ENCODE peak calls at places on chromosome 19, in four cellular contexts. A is PC-3, Z is K562, C is fibroblast of lung. F is an unnamed sample.
A peak's percentile ranks its signal among the peaks of the same experiment; 100 is the strongest.

GRCh38 chr19:16121967-16122366 is 10.3 kb downstream of the RAB8A start:
- DNase-seq in A (no peak), Z (no peak), C (no peak), F (no peak)

GRCh38 chr19:40982594-40983101 is 8.4 kb upstream of the CYP2B6 start:
- DNase-seq in A (peak; percentile 32), Z (no peak), C (peak; percentile 1), F (peak; percentile 85)

GRCh38 chr19:7000816-7001215 is 20.4 kb downstream of the MBD3L2B start:
- DNase-seq in A (no peak), Z (no peak), C (no peak), F (no peak)

GRCh38 chr19:48630289-48631036 is 6.7 kb downstream of the DBP start:
- DNase-seq in A (no peak), Z (no peak), C (peak; percentile 68), F (peak; percentile 90)

GRCh38 chr19:48474084-48474592 is 5.0 kb downstream of the CYTH2 start:
- DNase-seq in A (no peak), Z (no peak), C (no peak), F (no peak)

GRCh38 chr19:50890422-50891252 is 17.4 kb downstream of the KLK2 start:
- DNase-seq in A (peak; percentile 92), Z (no peak), C (no peak), F (no peak)

GRCh38 chr19:56099638-56100539 is 21.2 kb downstream of the ZNF787 start:
- DNase-seq in A (no peak), Z (no peak), C (no peak), F (no peak)

GRCh38 chr19:57241181-57241580 is 749 bp downstream of the ZNF805 start:
- DNase-seq in A (no peak), Z (no peak), C (peak; percentile 32), F (peak; percentile 39)

GRCh38 chr19:27974082-27974513 is 1238.9 kb downstream of the UQCRFS1 start:
- DNase-seq in A (peak; percentile 7), Z (peak; percentile 26), C (no peak), F (peak; percentile 83)

GRCh38 chr19:38698225-38699026 is 45.8 kb downstream of the CAPN12 start:
- DNase-seq in A (no peak), Z (no peak), C (no peak), F (no peak)

GRCh38 chr19:49133621-49134454 is 14.5 kb downstream of the PPFIA3 start:
- DNase-seq in A (no peak), Z (peak; percentile 70), C (peak; percentile 63), F (peak; percentile 95)

GRCh38 chr19:54523403-54523802 is 20.8 kb downstream of the LAIR2 start:
- DNase-seq in A (peak; percentile 88), Z (no peak), C (no peak), F (no peak)

GRCh38 chr19:42601811-42602443 is 7.2 kb upstream of the CEACAM8 start:
- DNase-seq in A (peak; percentile 44), Z (peak; percentile 39), C (peak; percentile 4), F (peak; percentile 87)

GRCh38 chr19:20840371-20840770 is 64.3 kb downstream of the ZNF66 start:
- DNase-seq in A (peak; percentile 82), Z (no peak), C (no peak), F (no peak)

GRCh38 chr19:49142866-49143335 is 12.3 kb downstream of the HRC start:
- DNase-seq in A (peak; percentile 88), Z (peak; percentile 77), C (peak; percentile 87), F (peak; percentile 98)

GRCh38 chr19:28883241-28883693 is 329.7 kb downstream of the UQCRFS1 start:
- DNase-seq in A (no peak), Z (no peak), C (peak; percentile 27), F (peak; percentile 65)

GRCh38 chr19:7515091-7515470 is 822 bp upstream of the ZNF358 start:
- DNase-seq in A (no peak), Z (no peak), C (peak; percentile 82), F (no peak)

GRCh38 chr19:12924621-12925310 is 5.7 kb upstream of the SYCE2 start:
- DNase-seq in A (no peak), Z (no peak), C (no peak), F (no peak)

GRCh38 chr19:34345934-34346333 is 19.1 kb upstream of the GPI start:
- DNase-seq in A (peak; percentile 81), Z (peak; percentile 90), C (peak; percentile 63), F (peak; percentile 93)

GRCh38 chr19:32896516-32897214 is 27.1 kb upstream of the SLC7A9 start:
- DNase-seq in A (no peak), Z (no peak), C (peak; percentile 21), F (no peak)

GRCh38 chr19:28242317-28242927 is 970.5 kb downstream of the UQCRFS1 start:
- DNase-seq in A (no peak), Z (peak; percentile 77), C (peak; percentile 1), F (peak; percentile 81)

GRCh38 chr19:14031719-14032480 is at the start of gene IL27RA:
- DNase-seq in A (peak; percentile 63), Z (peak; percentile 80), C (peak; percentile 30), F (peak; percentile 88)

GRCh38 chr19:1430201-1430621 is 8.0 kb upstream of the RPS15 start:
- DNase-seq in A (no peak), Z (no peak), C (no peak), F (no peak)

GRCh38 chr19:48815870-48816501 is 5.2 kb upstream of the BCAT2 start:
- DNase-seq in A (no peak), Z (no peak), C (no peak), F (no peak)

GRCh38 chr19:49213791-49214190 is 56.2 kb downstream of the TRPM4 start:
- DNase-seq in A (peak; percentile 21), Z (peak; percentile 86), C (no peak), F (peak; percentile 77)

GRCh38 chr19:13427273-13428051 is 78.8 kb downstream of the CACNA1A start:
- DNase-seq in A (no peak), Z (no peak), C (no peak), F (no peak)

GRCh38 chr19:43699506-43700367 is 16.1 kb upstream of the IRGC start:
- DNase-seq in A (no peak), Z (no peak), C (peak; percentile 52), F (peak; percentile 91)

GRCh38 chr19:17424743-17425365 is 5.0 kb downstream of the MVB12A start:
- DNase-seq in A (peak; percentile 25), Z (peak; percentile 96), C (no peak), F (peak; percentile 96)

GRCh38 chr19:16875584-16876555 is 12.9 kb upstream of the F2RL3 start:
- DNase-seq in A (no peak), Z (no peak), C (no peak), F (no peak)

GRCh38 chr19:20660473-20660872 is 898 bp downstream of the ZNF626 start:
- DNase-seq in A (no peak), Z (no peak), C (peak; percentile 19), F (peak; percentile 63)

GRCh38 chr19:35216833-35217707 is 11.5 kb downstream of the FAM187B start:
- DNase-seq in A (peak; percentile 15), Z (no peak), C (no peak), F (peak; percentile 68)

GRCh38 chr19:3949294-3949693 is 16.4 kb downstream of the NMRK2 start:
- DNase-seq in A (no peak), Z (no peak), C (no peak), F (peak; percentile 51)

GRCh38 chr19:3950871-3951861 is 18.3 kb downstream of the NMRK2 start:
- DNase-seq in A (no peak), Z (peak; percentile 81), C (peak; percentile 9), F (peak; percentile 62)

GRCh38 chr19:3945838-3946237 is 13.0 kb downstream of the NMRK2 start:
- DNase-seq in A (no peak), Z (no peak), C (peak; percentile 16), F (no peak)

GRCh38 chr19:3954107-3954506 is 16.8 kb downstream of the DAPK3 start:
- DNase-seq in A (no peak), Z (no peak), C (no peak), F (peak; percentile 64)

GRCh38 chr19:3949997-3950859 is 17.4 kb downstream of the NMRK2 start:
- DNase-seq in A (no peak), Z (peak; percentile 61), C (no peak), F (peak; percentile 48)
- H3K4me3 ChIP-seq in A (no peak overlapping the region), Z (no peak overlapping the region), C (no peak overlapping the region), F (no peak overlapping the region)

GRCh38 chr19:5896365-5897076 is 7.1 kb downstream of the NDUFA11 start:
- DNase-seq in A (no peak), Z (no peak), C (no peak), F (no peak)

GRCh38 chr19:5895890-5896289 is 7.7 kb downstream of the NDUFA11 start:
- DNase-seq in A (no peak), Z (no peak), C (no peak), F (no peak)

GRCh38 chr19:5899728-5900526 is 3.7 kb downstream of the NDUFA11 start:
- DNase-seq in A (no peak), Z (no peak), C (no peak), F (no peak)

GRCh38 chr19:5895409-5895808 is 8.2 kb downstream of the NDUFA11 start:
- DNase-seq in A (no peak), Z (no peak), C (no peak), F (no peak)

DNA sequence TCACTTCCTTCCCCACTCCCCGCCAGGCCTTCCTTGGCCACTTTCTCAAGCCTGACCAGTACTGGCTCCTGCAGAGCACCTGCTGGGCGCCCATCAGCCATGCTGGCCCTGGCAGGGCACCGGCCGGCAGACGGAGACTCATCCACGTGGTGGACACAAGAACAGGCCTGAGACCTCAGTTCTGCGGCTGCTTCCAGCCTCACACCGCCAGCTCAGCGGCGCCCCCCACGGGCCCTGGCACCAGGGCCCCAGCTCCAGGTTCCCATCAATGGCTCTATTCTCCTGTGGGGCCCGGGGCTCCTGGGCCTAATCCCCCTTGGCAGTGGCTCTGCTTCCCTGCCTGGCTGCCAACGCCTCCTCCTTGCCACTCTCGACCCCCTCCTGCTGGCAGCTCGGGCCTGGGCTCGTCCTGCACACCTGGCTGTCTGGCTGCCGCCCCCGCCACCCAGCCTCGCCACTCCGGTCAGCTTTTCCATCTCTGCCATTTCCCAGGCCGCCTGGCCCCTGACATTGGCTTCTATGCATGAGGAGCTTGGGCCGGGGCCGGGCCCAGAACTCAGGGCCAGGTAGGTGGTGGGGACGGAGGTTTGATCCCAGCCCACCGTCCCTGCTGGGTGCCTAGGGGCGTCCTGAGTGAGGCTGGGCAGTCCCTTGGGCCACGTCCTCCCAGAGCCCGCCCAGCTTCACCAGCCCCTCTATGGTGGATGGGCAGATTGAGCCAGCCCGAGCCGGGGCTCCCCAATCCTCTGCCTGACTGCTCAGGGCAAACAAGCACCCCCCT is 6.2 kb downstream of the NDUFA11 start:
- DNase-seq in A (no peak), Z (no peak), C (no peak), F (peak; percentile 76)
- H3K9ac ChIP-seq in A (no peak overlapping the region), Z (peak overlapping the region; percentile 5), C (no peak overlapping the region), F (no peak overlapping the region)

GRCh38 chr19:8832132-8833021 is at the start of the genes MBD3L1 and ZNF558:
- DNase-seq in A (peak; percentile 98), Z (peak; percentile 99), C (peak; percentile 99), F (peak; percentile 94)

GRCh38 chr19:8835877-8836276 is 3.7 kb downstream of the MBD3L1 start:
- DNase-seq in A (no peak), Z (no peak), C (no peak), F (no peak)

GRCh38 chr19:8835446-8835845 is 3.3 kb downstream of the MBD3L1 start:
- DNase-seq in A (no peak), Z (no peak), C (no peak), F (no peak)

GRCh38 chr19:8831373-8831772 is 731 bp downstream of the ZNF558 start:
- DNase-seq in A (no peak), Z (no peak), C (no peak), F (no peak)

DNA sequence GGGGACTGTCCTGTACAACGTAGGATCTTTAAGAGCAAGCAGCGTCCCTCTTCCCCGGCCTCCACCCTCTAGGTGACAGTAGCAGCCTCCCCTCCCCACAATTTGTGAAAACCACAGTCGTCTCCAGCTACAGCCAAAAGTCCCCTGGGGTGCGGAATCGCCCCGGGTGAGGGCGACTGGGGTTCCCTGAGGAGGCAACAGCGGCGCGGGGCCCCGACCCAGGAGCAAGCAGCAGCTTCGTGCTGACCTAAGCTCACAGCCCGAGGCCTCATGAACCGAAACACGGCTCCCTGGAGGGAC is 322 bp downstream of the ZNF558 start:
- DNase-seq in A (no peak), Z (no peak), C (no peak), F (no peak)
- H3K4me3 ChIP-seq in A (peak overlapping the region; percentile 87), Z (peak overlapping the region; percentile 66), C (peak overlapping the region; percentile 89), F (peak overlapping the region; percentile 77)

GRCh38 chr19:18807861-18808331 is 16.8 kb upstream of the COMP start:
- DNase-seq in A (no peak), Z (no peak), C (no peak), F (no peak)
- H3K9ac ChIP-seq in A (no peak overlapping the region), Z (peak overlapping the region; percentile 13), C (no peak overlapping the region), F (no peak overlapping the region)

F was measured in endodermal cell.